ENCODE peak calls at places on chromosomes 11 and 22, in four cellular contexts. C, L, X and G are unnamed samples.

GRCh38 chr11:77968337-77968736 is 26.1 kb downstream of the INTS4 start:
- DNase-seq in C (no peak), X (no peak), L (no peak), G (peak)

GRCh38 chr22:19864538-19865106 is 9.9 kb upstream of the GNB1L start:
- DNase-seq in X (no peak), L (no peak), C (no peak), G (no peak)

GRCh38 chr11:27187848-27188621 is 147.4 kb downstream of the BBOX1 start:
- DNase-seq in X (no peak), C (no peak), L (no peak), G (no peak)

GRCh38 chr11:49995559-49995958 is 13.2 kb upstream of the OR4C12 start:
- DNase-seq in L (peak), C (peak), X (peak), G (no peak)

GRCh38 chr11:71327156-71328085 is 75.0 kb upstream of the SHANK2 start:
- DNase-seq in L (no peak), C (no peak), X (no peak), G (no peak)

GRCh38 chr22:26589367-26589844 is 526 bp downstream of the TPST2 start:
- DNase-seq in L (peak), C (peak), X (no peak), G (no peak)

GRCh38 chr22:19674129-19674928 is 40.0 kb upstream of the SEPTIN5 start:
- DNase-seq in L (no peak), C (no peak), X (no peak), G (no peak)

GRCh38 chr11:2004466-2004865 is 6.8 kb upstream of the H19 start:
- DNase-seq in C (no peak), X (no peak), L (no peak), G (no peak)

GRCh38 chr11:133681901-133682300 is 149.6 kb upstream of the OPCML start:
- DNase-seq in L (peak), X (no peak), C (no peak), G (no peak)

GRCh38 chr22:22060200-22061084 is 77.9 kb upstream of the TOP3B start:
- DNase-seq in L (peak), C (peak), X (peak), G (no peak)
- TF ChIP-seq ESRRA in L (no peak), C (no peak), X (no peak), G (no peak)

DNA sequence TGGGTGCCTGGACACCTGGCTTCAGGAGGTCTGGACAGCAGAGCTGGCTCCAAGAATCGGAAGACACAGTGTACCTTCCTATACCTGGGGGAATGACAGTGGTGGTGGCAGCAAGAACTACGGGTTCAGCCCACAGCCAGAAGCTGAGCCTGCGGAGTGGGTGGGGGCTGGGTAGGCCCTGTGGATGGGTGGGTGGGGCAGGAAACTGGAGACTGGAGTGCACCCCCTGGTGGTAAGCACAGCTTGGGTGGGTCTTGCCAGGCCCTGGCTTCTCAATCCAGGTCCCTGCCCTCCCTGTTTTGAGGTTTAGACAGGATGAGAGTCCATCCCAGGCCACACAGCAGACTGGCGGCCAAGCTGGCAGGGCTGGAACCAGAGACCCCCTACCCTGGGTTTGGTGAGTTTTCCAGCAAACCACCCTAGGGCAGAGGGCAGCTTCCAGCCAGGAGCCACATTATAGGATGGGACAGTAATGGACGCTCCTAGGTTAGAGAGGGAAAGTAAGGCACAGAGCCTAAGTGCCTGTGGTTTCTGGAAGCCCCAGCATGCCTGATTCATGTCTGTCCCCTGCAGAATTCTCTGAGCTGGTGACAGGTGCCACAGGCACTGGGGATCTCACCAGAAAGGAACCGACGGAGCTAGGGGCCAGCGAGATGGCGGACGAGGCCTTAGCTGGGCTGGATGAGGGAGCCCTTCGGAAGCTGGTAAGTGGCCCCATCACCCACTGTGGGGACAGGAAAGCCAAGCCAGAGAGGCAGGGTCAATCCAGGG is 1.7 kb downstream of the SMTN start:
- DNase-seq in X (peak), L (peak), C (peak), G (no peak)
- TF ChIP-seq ETV6 in X (no peak), L (no peak), C (no peak), G (no peak)

DNA sequence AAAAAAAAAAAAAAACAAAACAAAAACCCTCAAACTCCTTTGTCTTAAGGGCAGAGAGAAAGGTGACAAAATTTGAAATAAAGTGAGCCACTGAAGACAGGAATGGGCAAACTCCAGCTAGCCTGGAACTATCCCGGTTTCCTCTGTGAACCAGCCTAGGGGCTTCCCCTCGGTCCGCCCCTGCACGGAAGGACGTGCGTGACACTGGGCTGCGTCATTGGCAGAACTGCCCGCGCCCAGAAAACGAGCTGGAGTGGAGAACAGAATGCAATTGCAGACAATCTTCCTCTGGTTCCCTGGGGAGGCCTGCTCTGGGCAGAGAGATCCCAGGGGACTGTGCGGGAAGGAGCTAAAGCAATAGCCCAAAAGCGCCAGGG is 628 bp downstream of the RAB38 start:
- DNase-seq in X (no peak), L (peak), C (no peak), G (no peak)
- TF ChIP-seq ESRRA in X (no peak), L (no peak), C (no peak), G (no peak)

DNA sequence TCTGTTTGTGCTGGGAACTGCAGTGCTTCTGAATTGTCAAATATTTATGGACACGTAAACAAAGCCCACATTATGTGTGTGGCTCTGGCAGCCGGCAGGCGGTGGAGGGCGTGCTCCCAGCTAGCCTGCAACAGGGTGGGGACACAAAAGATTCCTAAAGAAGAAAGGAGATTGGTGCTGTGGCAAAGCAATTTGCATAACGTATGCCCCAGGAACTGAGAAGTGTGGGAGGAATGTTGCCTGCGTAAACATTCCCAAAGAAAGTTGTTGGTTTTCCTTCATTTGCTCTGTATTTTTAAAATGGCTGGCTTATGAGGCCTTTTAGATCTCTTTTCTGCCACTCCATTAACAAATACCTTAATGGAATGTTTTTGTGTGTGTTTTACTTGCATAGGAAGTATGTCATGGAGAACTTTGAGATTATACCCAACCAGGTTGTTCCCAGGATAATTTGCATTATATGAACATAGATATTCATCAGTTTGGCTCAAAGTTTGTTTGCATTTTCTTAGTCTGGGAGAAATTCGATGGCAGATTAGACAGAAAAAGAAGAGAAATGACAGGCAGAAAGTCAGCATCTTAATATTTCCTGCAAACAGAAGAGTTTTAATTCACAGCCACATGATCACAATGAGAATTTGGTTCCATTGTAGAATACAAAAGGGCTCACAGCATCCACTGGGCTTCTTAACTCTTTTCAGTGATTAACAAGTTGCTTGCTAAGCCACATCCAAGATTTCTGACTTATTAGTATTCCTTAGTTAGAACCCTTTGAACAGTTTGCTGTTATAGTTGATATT is 41.8 kb upstream of the DLAT start:
- DNase-seq in L (peak), C (peak), X (peak), G (no peak)
- TF ChIP-seq ETV6 in L (no peak), C (no peak), X (no peak), G (no peak)

DNA sequence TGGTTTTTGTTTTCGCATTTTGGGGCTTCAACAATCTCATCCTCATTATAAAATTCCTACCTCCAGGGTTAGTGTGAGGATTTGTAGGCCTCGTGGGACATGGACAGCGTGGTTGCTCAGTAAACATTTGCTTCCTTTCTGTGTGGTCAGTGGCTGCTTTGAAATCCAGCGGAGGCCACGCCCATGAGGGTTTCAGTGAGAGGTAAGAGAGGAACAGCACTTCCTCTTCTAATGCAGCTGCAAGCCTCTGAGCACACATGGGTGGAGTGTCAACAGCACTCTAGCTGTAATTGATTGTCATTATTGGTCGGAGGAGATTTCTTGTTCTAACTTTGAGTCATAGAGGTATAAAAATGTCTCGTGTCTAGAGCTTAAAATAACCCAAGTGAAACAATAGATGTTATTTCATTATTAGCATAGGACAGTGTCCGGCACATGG is 6.0 kb upstream of the ARHGAP42 start:
- DNase-seq in C (peak), X (peak), L (peak), G (peak)
- TF ChIP-seq ESRRA in C (no peak), X (no peak), L (no peak), G (no peak)

GRCh38 chr11:96180341-96180740 is 162.7 kb downstream of the MAML2 start:
- DNase-seq in X (no peak), L (no peak), C (no peak), G (no peak)

GRCh38 chr11:96173906-96174305 is 169.1 kb downstream of the MAML2 start:
- DNase-seq in L (no peak), C (no peak), X (no peak), G (no peak)

GRCh38 chr11:96179905-96180304 is 163.1 kb downstream of the MAML2 start:
- DNase-seq in C (no peak), X (no peak), L (no peak), G (no peak)

GRCh38 chr11:96178014-96178745 is 164.8 kb downstream of the MAML2 start:
- DNase-seq in X (no peak), C (no peak), L (no peak), G (no peak)

GRCh38 chr11:96177132-96177531 is 165.9 kb downstream of the MAML2 start:
- DNase-seq in X (no peak), L (no peak), C (no peak), G (no peak)
- TF ChIP-seq ETV6 in X (no peak), L (no peak), C (no peak), G (no peak)

DNA sequence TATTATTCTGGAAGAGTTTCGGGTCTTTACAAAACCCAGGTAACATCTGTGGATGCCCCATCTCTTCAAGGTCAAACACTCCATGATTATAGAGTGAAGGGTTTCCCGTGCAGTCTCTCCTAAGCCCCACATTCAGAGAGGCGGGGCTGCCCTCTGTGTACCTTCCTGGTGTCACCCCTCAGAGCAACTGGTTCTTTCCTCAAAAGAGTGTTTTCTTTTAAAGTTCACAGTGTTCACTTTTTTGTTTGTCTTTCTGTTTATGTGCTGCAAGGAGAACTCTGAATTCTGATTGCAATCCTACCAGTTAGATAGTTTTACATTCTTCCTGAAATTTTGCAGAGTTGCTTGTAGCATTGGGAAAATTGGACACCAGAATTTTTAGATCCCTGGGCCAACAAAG is 190.2 kb downstream of the ADAMTS15 start:
- DNase-seq in L (no peak), X (no peak), C (no peak), G (no peak)
- TF ChIP-seq ESRRA in L (no peak), X (no peak), C (no peak), G (no peak)

GRCh38 chr22:44783581-44783980 is 31.2 kb downstream of the ARHGAP8 start:
- DNase-seq in C (no peak), X (no peak), L (no peak), G (no peak)

GRCh38 chr22:44780876-44781275 is 28.5 kb downstream of the ARHGAP8 start:
- DNase-seq in L (no peak), X (no peak), C (no peak), G (no peak)

GRCh38 chr22:44783091-44783490 is 30.7 kb downstream of the ARHGAP8 start:
- DNase-seq in X (no peak), C (no peak), L (no peak), G (no peak)

GRCh38 chr22:44786136-44786535 is 33.8 kb downstream of the ARHGAP8 start:
- DNase-seq in C (no peak), L (no peak), X (no peak), G (no peak)

GRCh38 chr22:44782286-44782830 is 30.0 kb downstream of the ARHGAP8 start:
- DNase-seq in C (no peak), L (no peak), X (no peak), G (no peak)
- TF ChIP-seq ETV6 in C (no peak), L (no peak), X (no peak), G (no peak)

GRCh38 chr11:126687477-126687876 is 313.1 kb downstream of the KIRREL3 start:
- DNase-seq in C (no peak), L (no peak), X (no peak), G (no peak)
- TF ChIP-seq ESRRA in C (no peak), L (no peak), X (no peak), G (no peak)